ENCODE peak calls at places on chromosomes 13 and 19, in seven cellular contexts. A is DMS153; I is foreskin fibroblast; T is esophagus squamous epithelium; U is Calu3; L is activated naive CD4-positive, alpha-beta T cell treated with anti-CD3 and anti-CD28 coated beads, Interleukin-2, amount 50 U/mL, for 16 hours; W is fibroblast of gingiva. R is an unnamed sample.

GRCh38 chr19:18541258-18541991 is 1.9 kb downstream of the FKBP8 start:
- DNase-seq in T (no peak), A (no peak), U (no peak), I (peak), W (peak), L (peak), R (no peak)

GRCh38 chr19:29759359-29759758 is 44.3 kb upstream of the C19orf12 start:
- DNase-seq in W (no peak), U (no peak), I (no peak), T (no peak), A (no peak), L (no peak), R (no peak)

GRCh38 chr13:69769637-69770036 is 338.0 kb upstream of the ATXN8OS start:
- DNase-seq in A (no peak), I (no peak), U (no peak), T (no peak), L (no peak), W (no peak), R (no peak)

GRCh38 chr19:48630289-48631036 is 6.7 kb downstream of the DBP start:
- DNase-seq in I (no peak), L (no peak), T (no peak), A (no peak), U (no peak), W (peak), R (peak)

GRCh38 chr19:17394891-17395415 is 957 bp upstream of the CCDC194 start:
- DNase-seq in W (peak), U (peak), T (no peak), A (no peak), I (no peak), L (peak), R (no peak)

GRCh38 chr13:40508112-40508511 is 158.3 kb downstream of the FOXO1 start:
- DNase-seq in T (no peak), W (peak), U (no peak), I (peak), A (no peak), L (no peak), R (no peak)

GRCh38 chr19:3082331-3082730 is 11.8 kb upstream of the GNA11 start:
- DNase-seq in I (no peak), U (no peak), W (no peak), T (no peak), A (no peak), L (no peak), R (no peak)

GRCh38 chr19:54035215-54036178 is 28.2 kb downstream of the VSTM1 start:
- DNase-seq in T (no peak), U (no peak), L (no peak), A (no peak), W (peak), I (peak), R (no peak)

GRCh38 chr13:111118898-111119607 is 3.9 kb downstream of the ARHGEF7 start:
- DNase-seq in U (no peak), W (no peak), I (no peak), L (no peak), A (no peak), T (no peak), R (no peak)

GRCh38 chr19:33278403-33279269 is 23.7 kb downstream of the CEBPA start:
- DNase-seq in A (no peak), T (no peak), L (no peak), W (no peak), U (no peak), I (no peak), R (no peak)

GRCh38 chr13:24148414-24149305 is 11.9 kb upstream of the SPATA13 start:
- DNase-seq in I (peak), L (no peak), U (peak), W (peak), A (peak), T (no peak), R (no peak)